ENCODE peak calls at places on chromosomes 7 and 10, in eight cellular contexts. A is fibroblast of the conjunctiva; D is activated naive CD8-positive, alpha-beta T cell treated with anti-CD3 and anti-CD28 coated beads, Interleukin-2, amount 50 U/mL, for 24 hours; L is NB4; P is H7; M is choroid plexus epithelial cell; G is SJCRH30; V is NCI-H1417. K is an unnamed sample.

GRCh38 chr10:124296121-124296812 is 122.5 kb downstream of the OAT start:
- DNase-seq in A (peak; percentile 69), D (no peak), L (no peak), P (peak; percentile 79), M (no peak), G (peak; percentile 35), V (peak; percentile 20), K (no peak)

GRCh38 chr10:4677296-4678021 is 148.5 kb upstream of the AKR1E2 start:
- DNase-seq in A (peak; percentile 90), D (no peak), L (no peak), P (no peak), M (peak; percentile 95), G (no peak), V (no peak), K (no peak)

GRCh38 chr7:17105701-17106100 is 192.8 kb upstream of the AHR start:
- DNase-seq in A (no peak), D (no peak), L (no peak), P (no peak), M (peak; percentile 62), G (no peak), V (no peak), K (no peak)

GRCh38 chr7:36289833-36290661 is 99.6 kb upstream of the ANLN start:
- DNase-seq in A (no peak), D (no peak), L (peak; percentile 31), P (no peak), M (no peak), G (no peak), V (no peak), K (no peak)

GRCh38 chr10:122636953-122637352 is 62.7 kb downstream of the C10orf120 start:
- DNase-seq in A (no peak), D (no peak), L (no peak), P (no peak), M (no peak), G (no peak), V (no peak), K (no peak)

GRCh38 chr7:50393547-50394252 is 56.5 kb downstream of the FIGNL1 start:
- DNase-seq in A (no peak), D (peak; percentile 53), L (no peak), P (no peak), M (no peak), G (no peak), V (no peak), K (no peak)

GRCh38 chr7:37352974-37353948 is 95.4 kb downstream of the ELMO1 start:
- DNase-seq in A (no peak), D (peak; percentile 62), L (peak; percentile 85), P (peak; percentile 58), M (no peak), G (no peak), V (peak; percentile 12), K (no peak)

GRCh38 chr10:62095341-62096071 is 173.1 kb downstream of the RTKN2 start:
- DNase-seq in A (peak; percentile 91), D (no peak), L (no peak), P (no peak), M (peak; percentile 73), G (no peak), V (no peak), K (no peak)

GRCh38 chr7:192035-192649 is at the start of gene FAM20C:
- DNase-seq in A (peak; percentile 38), D (peak; percentile 48), L (peak; percentile 79), P (peak; percentile 95), M (peak; percentile 93), G (peak; percentile 57), V (peak; percentile 77), K (peak; percentile 90)

GRCh38 chr10:69492091-69492745 is 41.0 kb downstream of the TSPAN15 start:
- DNase-seq in A (no peak), D (no peak), L (no peak), P (no peak), M (no peak), G (peak; percentile 91), V (no peak), K (peak; percentile 51)

GRCh38 chr7:125547505-125547904 is 617.9 kb upstream of the POT1 start:
- DNase-seq in A (no peak), D (no peak), L (no peak), P (no peak), M (no peak), G (no peak), V (no peak), K (no peak)

GRCh38 chr7:88153378-88153777 is 66.5 kb downstream of the SRI start:
- DNase-seq in A (no peak), D (no peak), L (no peak), P (no peak), M (no peak), G (no peak), V (no peak), K (no peak)

GRCh38 chr7:117666019-117666418 is 186.2 kb downstream of the CFTR start:
- DNase-seq in A (no peak), D (no peak), L (no peak), P (no peak), M (peak; percentile 87), G (no peak), V (no peak), K (no peak)

GRCh38 chr10:71161429-71161828 is 50.9 kb upstream of the UNC5B start:
- DNase-seq in A (no peak), D (no peak), L (peak; percentile 59), P (no peak), M (peak; percentile 47), G (no peak), V (no peak), K (no peak)

GRCh38 chr7:91310829-91311460 is 46.7 kb downstream of the FZD1 start:
- DNase-seq in A (no peak), D (no peak), L (no peak), P (peak; percentile 13), M (peak; percentile 31), G (no peak), V (no peak), K (no peak)

GRCh38 chr10:59383436-59383835 is 21.1 kb upstream of the FAM13C start:
- DNase-seq in A (no peak), D (no peak), L (no peak), P (no peak), M (no peak), G (no peak), V (no peak), K (no peak)

GRCh38 chr7:18292584-18292983 is 203.0 kb upstream of the HDAC9 start:
- DNase-seq in A (no peak), D (no peak), L (no peak), P (no peak), M (no peak), G (no peak), V (no peak), K (no peak)

GRCh38 chr7:16345979-16346958 is 75.1 kb downstream of the CRPPA start:
- DNase-seq in A (no peak), D (no peak), L (peak; percentile 7), P (no peak), M (peak; percentile 92), G (peak; percentile 63), V (no peak), K (no peak)

GRCh38 chr10:48314107-48314506 is 7.6 kb downstream of the MAPK8 start:
- DNase-seq in A (no peak), D (no peak), L (no peak), P (no peak), M (no peak), G (no peak), V (no peak), K (no peak)

GRCh38 chr7:128408709-128409434 is 910 bp downstream of the IMPDH1 start:
- DNase-seq in A (no peak), D (no peak), L (peak; percentile 84), P (peak; percentile 78), M (peak; percentile 40), G (peak; percentile 45), V (peak; percentile 44), K (no peak)

GRCh38 chr7:75534727-75535307 is 42.7 kb downstream of the SPDYE5 start:
- DNase-seq in A (no peak), D (no peak), L (peak; percentile 85), P (no peak), M (peak; percentile 74), G (no peak), V (no peak), K (no peak)

K was measured in head of caudate nucleus.